ENCODE peak calls at places on chromosomes 6 and 20, in ten cellular contexts. One of them, this sample, is unnamed.

GRCh38 chr6:13237318-13237717 is 91.0 kb downstream of the TBC1D7 start:
- DNase-seq in psoas muscle: no peak
- DNase-seq in WERI-Rb-1: no peak
- DNase-seq in mucosa of descending colon: no peak
- DNase-seq in NT2/D1: no peak
- DNase-seq in CD4-positive, CD25-positive, alpha-beta regulatory T cell: no peak
- DNase-seq in aorta: no peak
- DNase-seq in HepG2: no peak
- DNase-seq in CD8-positive, alpha-beta memory T cell: no peak
- DNase-seq in Peyer's patch: no peak
- DNase-seq in this sample: no peak

GRCh38 chr6:168347615-168348014 is 28.0 kb upstream of the DACT2 start:
- DNase-seq in psoas muscle: no peak
- DNase-seq in WERI-Rb-1: no peak
- DNase-seq in mucosa of descending colon: no peak
- DNase-seq in NT2/D1: no peak
- DNase-seq in CD4-positive, CD25-positive, alpha-beta regulatory T cell: no peak
- DNase-seq in aorta: no peak
- DNase-seq in HepG2: no peak
- DNase-seq in CD8-positive, alpha-beta memory T cell: no peak
- DNase-seq in Peyer's patch: no peak
- DNase-seq in this sample: no peak

GRCh38 chr6:37624606-37625574 is 72.8 kb downstream of the MDGA1 start:
- DNase-seq in psoas muscle: peak; percentile 15
- DNase-seq in WERI-Rb-1: no peak
- DNase-seq in mucosa of descending colon: peak; percentile 81
- DNase-seq in NT2/D1: no peak
- DNase-seq in CD4-positive, CD25-positive, alpha-beta regulatory T cell: no peak
- DNase-seq in aorta: peak; percentile 58
- DNase-seq in HepG2: no peak
- DNase-seq in CD8-positive, alpha-beta memory T cell: no peak
- DNase-seq in Peyer's patch: peak; percentile 25
- DNase-seq in this sample: peak; percentile 14

GRCh38 chr6:48109902-48110301 is 1.1 kb downstream of the PTCHD4 start:
- DNase-seq in psoas muscle: no peak
- DNase-seq in WERI-Rb-1: no peak
- DNase-seq in mucosa of descending colon: no peak
- DNase-seq in NT2/D1: no peak
- DNase-seq in CD4-positive, CD25-positive, alpha-beta regulatory T cell: no peak
- DNase-seq in aorta: no peak
- DNase-seq in HepG2: peak; percentile 25
- DNase-seq in CD8-positive, alpha-beta memory T cell: no peak
- DNase-seq in Peyer's patch: no peak
- DNase-seq in this sample: no peak

GRCh38 chr20:56237337-56237736 is 11.2 kb upstream of the MC3R start:
- DNase-seq in psoas muscle: no peak
- DNase-seq in WERI-Rb-1: no peak
- DNase-seq in mucosa of descending colon: no peak
- DNase-seq in NT2/D1: no peak
- DNase-seq in CD4-positive, CD25-positive, alpha-beta regulatory T cell: no peak
- DNase-seq in aorta: no peak
- DNase-seq in HepG2: no peak
- DNase-seq in CD8-positive, alpha-beta memory T cell: no peak
- DNase-seq in Peyer's patch: no peak
- DNase-seq in this sample: no peak

GRCh38 chr20:2509468-2509781 is 710 bp upstream of the ZNF343 start:
- DNase-seq in psoas muscle: no peak
- DNase-seq in WERI-Rb-1: no peak
- DNase-seq in mucosa of descending colon: no peak
- DNase-seq in NT2/D1: no peak
- DNase-seq in CD4-positive, CD25-positive, alpha-beta regulatory T cell: no peak
- DNase-seq in aorta: no peak
- DNase-seq in HepG2: no peak
- DNase-seq in CD8-positive, alpha-beta memory T cell: no peak
- DNase-seq in Peyer's patch: no peak
- DNase-seq in this sample: no peak

GRCh38 chr20:19943021-19943659 is 74.0 kb upstream of the NAA20 start:
- DNase-seq in psoas muscle: no peak
- DNase-seq in WERI-Rb-1: no peak
- DNase-seq in mucosa of descending colon: no peak
- DNase-seq in NT2/D1: no peak
- DNase-seq in CD4-positive, CD25-positive, alpha-beta regulatory T cell: no peak
- DNase-seq in aorta: peak; percentile 56
- DNase-seq in HepG2: no peak
- DNase-seq in CD8-positive, alpha-beta memory T cell: no peak
- DNase-seq in Peyer's patch: no peak
- DNase-seq in this sample: no peak

GRCh38 chr6:45026003-45026516 is 302.1 kb upstream of the RUNX2 start:
- DNase-seq in psoas muscle: no peak
- DNase-seq in WERI-Rb-1: no peak
- DNase-seq in mucosa of descending colon: no peak
- DNase-seq in NT2/D1: no peak
- DNase-seq in CD4-positive, CD25-positive, alpha-beta regulatory T cell: no peak
- DNase-seq in aorta: no peak
- DNase-seq in HepG2: peak; percentile 54
- DNase-seq in CD8-positive, alpha-beta memory T cell: no peak
- DNase-seq in Peyer's patch: no peak
- DNase-seq in this sample: peak; percentile 24

GRCh38 chr20:41738584-41739193 is 120.5 kb upstream of the CHD6 start:
- DNase-seq in psoas muscle: peak; percentile 63
- DNase-seq in WERI-Rb-1: peak; percentile 67
- DNase-seq in mucosa of descending colon: no peak
- DNase-seq in NT2/D1: peak; percentile 56
- DNase-seq in CD4-positive, CD25-positive, alpha-beta regulatory T cell: peak; percentile 41
- DNase-seq in aorta: no peak
- DNase-seq in HepG2: peak; percentile 49
- DNase-seq in CD8-positive, alpha-beta memory T cell: no peak
- DNase-seq in Peyer's patch: no peak
- DNase-seq in this sample: peak; percentile 71

DNA sequence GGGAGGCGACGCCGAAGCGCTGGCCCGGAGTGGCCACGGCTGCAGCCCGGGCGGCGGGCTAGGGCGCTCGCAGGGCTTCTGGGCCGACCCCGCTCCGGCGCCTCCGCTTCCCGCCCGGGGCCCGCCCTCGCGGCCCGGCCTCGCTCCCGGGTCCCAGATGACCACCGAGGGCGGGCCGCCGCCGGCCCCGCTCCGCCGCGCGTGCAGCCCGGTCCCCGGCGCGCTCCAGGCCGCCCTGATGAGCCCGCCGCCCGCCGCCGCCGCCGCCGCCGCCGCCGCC is 355 bp downstream of the FOXF2 start:
- DNase-seq in psoas muscle: no peak
- DNase-seq in WERI-Rb-1: no peak
- DNase-seq in mucosa of descending colon: no peak
- DNase-seq in NT2/D1: no peak
- DNase-seq in CD4-positive, CD25-positive, alpha-beta regulatory T cell: no peak
- DNase-seq in aorta: no peak
- DNase-seq in HepG2: no peak
- DNase-seq in CD8-positive, alpha-beta memory T cell: no peak
- DNase-seq in Peyer's patch: no peak
- DNase-seq in this sample: no peak
- H3K4me3 ChIP-seq in psoas muscle: peak overlapping the region; percentile 60
- H3K4me3 ChIP-seq in WERI-Rb-1: no peak overlapping the region
- H3K4me3 ChIP-seq in mucosa of descending colon: no peak overlapping the region
- H3K4me3 ChIP-seq in NT2/D1: no peak overlapping the region
- H3K4me3 ChIP-seq in CD4-positive, CD25-positive, alpha-beta regulatory T cell: no peak overlapping the region
- H3K4me3 ChIP-seq in aorta: peak overlapping the region; percentile 45
- H3K4me3 ChIP-seq in HepG2: no peak overlapping the region
- H3K4me3 ChIP-seq in CD8-positive, alpha-beta memory T cell: no peak overlapping the region
- H3K4me3 ChIP-seq in Peyer's patch: peak overlapping the region; percentile 43
- H3K4me3 ChIP-seq in this sample: peak overlapping the region; percentile 77

DNA sequence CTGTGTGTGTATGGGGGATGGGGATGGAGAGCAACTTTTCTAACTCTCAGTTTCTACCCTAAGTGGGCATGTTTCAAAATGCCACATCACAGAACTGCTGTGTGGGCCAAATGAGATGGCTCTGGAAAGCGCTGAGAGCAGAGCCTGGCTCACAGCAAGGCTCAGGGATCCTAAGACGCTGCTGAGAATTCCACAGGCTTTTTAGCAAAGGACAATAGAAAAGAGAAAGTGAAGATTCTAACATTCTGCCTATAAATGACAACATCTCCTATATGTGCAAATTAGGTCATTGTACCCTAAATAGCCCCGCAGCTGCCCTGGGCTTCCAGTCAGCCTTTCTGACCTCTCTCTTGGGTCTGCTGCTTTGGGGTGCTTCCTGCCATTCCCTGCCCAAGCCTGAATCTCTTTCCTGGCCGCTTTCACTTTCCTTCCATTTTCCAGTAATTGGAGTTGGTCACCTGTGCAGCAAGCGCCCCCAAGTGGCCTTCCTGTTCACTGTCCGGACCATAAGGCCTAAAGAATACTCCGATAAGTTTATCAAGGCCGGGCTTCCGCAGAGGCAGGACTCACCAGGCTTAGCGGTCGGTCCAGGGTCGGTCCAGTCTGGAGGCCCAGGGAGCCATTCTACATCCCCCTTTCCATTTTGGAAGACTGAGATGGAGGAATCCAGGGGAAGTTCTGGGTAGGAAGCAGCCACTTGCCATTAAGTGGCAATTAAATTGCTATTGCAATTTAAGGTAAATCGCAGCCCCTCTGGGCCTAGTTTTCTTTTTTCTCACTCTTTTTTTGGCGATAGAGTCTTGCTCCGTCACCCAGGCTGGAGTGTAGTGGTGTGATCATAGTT is 6.7 kb upstream of the DDR1 start:
- DNase-seq in psoas muscle: peak; percentile 93
- DNase-seq in WERI-Rb-1: peak; percentile 94
- DNase-seq in mucosa of descending colon: peak; percentile 88
- DNase-seq in NT2/D1: no peak
- DNase-seq in CD4-positive, CD25-positive, alpha-beta regulatory T cell: peak; percentile 82
- DNase-seq in aorta: peak; percentile 93
- DNase-seq in HepG2: peak; percentile 91
- DNase-seq in CD8-positive, alpha-beta memory T cell: peak; percentile 68
- DNase-seq in Peyer's patch: peak; percentile 91
- DNase-seq in this sample: peak; percentile 79
- H3K4me3 ChIP-seq in psoas muscle: peak overlapping the region; percentile 53
- H3K4me3 ChIP-seq in WERI-Rb-1: no peak overlapping the region
- H3K4me3 ChIP-seq in mucosa of descending colon: no peak overlapping the region
- H3K4me3 ChIP-seq in NT2/D1: no peak overlapping the region
- H3K4me3 ChIP-seq in CD4-positive, CD25-positive, alpha-beta regulatory T cell: peak overlapping the region; percentile 70
- H3K4me3 ChIP-seq in aorta: no peak overlapping the region
- H3K4me3 ChIP-seq in HepG2: peak overlapping the region; percentile 48
- H3K4me3 ChIP-seq in CD8-positive, alpha-beta memory T cell: peak overlapping the region; percentile 46
- H3K4me3 ChIP-seq in Peyer's patch: no peak overlapping the region
- H3K4me3 ChIP-seq in this sample: peak overlapping the region; percentile 40

GRCh38 chr20:54172532-54172855 is 1.3 kb downstream of the CYP24A1 start:
- DNase-seq in psoas muscle: no peak
- DNase-seq in WERI-Rb-1: no peak
- DNase-seq in mucosa of descending colon: no peak
- DNase-seq in NT2/D1: peak; percentile 9
- DNase-seq in CD4-positive, CD25-positive, alpha-beta regulatory T cell: no peak
- DNase-seq in aorta: no peak
- DNase-seq in HepG2: no peak
- DNase-seq in CD8-positive, alpha-beta memory T cell: no peak
- DNase-seq in Peyer's patch: no peak
- DNase-seq in this sample: no peak

GRCh38 chr20:54172856-54173652 is 732 bp downstream of the CYP24A1 start:
- DNase-seq in psoas muscle: no peak
- DNase-seq in WERI-Rb-1: no peak
- DNase-seq in mucosa of descending colon: no peak
- DNase-seq in NT2/D1: no peak
- DNase-seq in CD4-positive, CD25-positive, alpha-beta regulatory T cell: no peak
- DNase-seq in aorta: no peak
- DNase-seq in HepG2: no peak
- DNase-seq in CD8-positive, alpha-beta memory T cell: no peak
- DNase-seq in Peyer's patch: no peak
- DNase-seq in this sample: no peak

GRCh38 chr20:54176610-54177009 is 2.8 kb upstream of the CYP24A1 start:
- DNase-seq in psoas muscle: no peak
- DNase-seq in WERI-Rb-1: no peak
- DNase-seq in mucosa of descending colon: no peak
- DNase-seq in NT2/D1: no peak
- DNase-seq in CD4-positive, CD25-positive, alpha-beta regulatory T cell: no peak
- DNase-seq in aorta: no peak
- DNase-seq in HepG2: no peak
- DNase-seq in CD8-positive, alpha-beta memory T cell: no peak
- DNase-seq in Peyer's patch: no peak
- DNase-seq in this sample: peak; percentile 9

GRCh38 chr20:54173653-54174451 is at the start of gene CYP24A1:
- DNase-seq in psoas muscle: no peak
- DNase-seq in WERI-Rb-1: no peak
- DNase-seq in mucosa of descending colon: no peak
- DNase-seq in NT2/D1: peak; percentile 13
- DNase-seq in CD4-positive, CD25-positive, alpha-beta regulatory T cell: no peak
- DNase-seq in aorta: no peak
- DNase-seq in HepG2: peak; percentile 80
- DNase-seq in CD8-positive, alpha-beta memory T cell: no peak
- DNase-seq in Peyer's patch: no peak
- DNase-seq in this sample: peak; percentile 30

GRCh38 chr20:54174452-54175175 is 828 bp upstream of the CYP24A1 start:
- DNase-seq in psoas muscle: no peak
- DNase-seq in WERI-Rb-1: no peak
- DNase-seq in mucosa of descending colon: no peak
- DNase-seq in NT2/D1: no peak
- DNase-seq in CD4-positive, CD25-positive, alpha-beta regulatory T cell: no peak
- DNase-seq in aorta: no peak
- DNase-seq in HepG2: peak; percentile 56
- DNase-seq in CD8-positive, alpha-beta memory T cell: no peak
- DNase-seq in Peyer's patch: no peak
- DNase-seq in this sample: no peak
- H3K4me3 ChIP-seq in psoas muscle: no peak overlapping the region
- H3K4me3 ChIP-seq in WERI-Rb-1: no peak overlapping the region
- H3K4me3 ChIP-seq in mucosa of descending colon: no peak overlapping the region
- H3K4me3 ChIP-seq in NT2/D1: peak overlapping the region; percentile 39
- H3K4me3 ChIP-seq in CD4-positive, CD25-positive, alpha-beta regulatory T cell: no peak overlapping the region
- H3K4me3 ChIP-seq in aorta: no peak overlapping the region
- H3K4me3 ChIP-seq in HepG2: peak overlapping the region; percentile 54
- H3K4me3 ChIP-seq in CD8-positive, alpha-beta memory T cell: no peak overlapping the region
- H3K4me3 ChIP-seq in Peyer's patch: no peak overlapping the region
- H3K4me3 ChIP-seq in this sample: no peak overlapping the region

DNA sequence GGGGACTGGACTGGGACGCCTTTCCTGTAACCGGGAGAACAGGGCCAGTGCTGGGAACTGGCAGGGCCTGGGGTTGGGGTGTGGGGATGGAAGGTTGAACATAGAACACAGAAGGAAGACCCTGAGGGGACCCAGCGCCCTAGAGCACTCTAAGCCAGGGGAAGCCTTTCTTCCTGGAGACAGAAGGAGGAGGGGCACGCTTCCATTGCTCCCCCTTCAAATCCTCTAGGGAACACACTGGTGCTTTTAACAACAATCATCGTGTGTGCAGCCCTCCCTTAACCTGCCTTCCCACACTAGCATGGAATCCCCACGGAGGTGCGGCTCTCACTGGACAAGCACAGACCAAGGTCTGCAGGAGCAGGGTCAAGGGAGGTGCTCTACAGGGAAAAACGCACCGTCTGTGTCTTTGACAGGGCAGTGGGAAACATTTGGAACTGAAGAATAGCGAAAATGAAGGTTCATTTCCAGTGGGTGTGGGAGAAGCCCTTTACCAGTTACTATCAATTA is 527.0 kb downstream of the QKI start:
- DNase-seq in psoas muscle: peak; percentile 72
- DNase-seq in WERI-Rb-1: no peak
- DNase-seq in mucosa of descending colon: no peak
- DNase-seq in NT2/D1: no peak
- DNase-seq in CD4-positive, CD25-positive, alpha-beta regulatory T cell: no peak
- DNase-seq in aorta: no peak
- DNase-seq in HepG2: no peak
- DNase-seq in CD8-positive, alpha-beta memory T cell: no peak
- DNase-seq in Peyer's patch: no peak
- DNase-seq in this sample: no peak
- H3K4me3 ChIP-seq in psoas muscle: no peak overlapping the region
- H3K4me3 ChIP-seq in WERI-Rb-1: no peak overlapping the region
- H3K4me3 ChIP-seq in mucosa of descending colon: no peak overlapping the region
- H3K4me3 ChIP-seq in NT2/D1: no peak overlapping the region
- H3K4me3 ChIP-seq in CD4-positive, CD25-positive, alpha-beta regulatory T cell: no peak overlapping the region
- H3K4me3 ChIP-seq in aorta: no peak overlapping the region
- H3K4me3 ChIP-seq in HepG2: no peak overlapping the region
- H3K4me3 ChIP-seq in CD8-positive, alpha-beta memory T cell: no peak overlapping the region
- H3K4me3 ChIP-seq in Peyer's patch: no peak overlapping the region
- H3K4me3 ChIP-seq in this sample: no peak overlapping the region